ENCODE peak calls at places on chromosomes 6 and 20, in seven cellular contexts. One of them, this sample, is unnamed.

GRCh38 chr6:39938773-39939381 is 4.6 kb upstream of the MOCS1 start:
- DNase-seq in cardiac muscle cell: peak
- DNase-seq in heart right ventricle: no peak
- DNase-seq in astrocyte of the cerebellum: no peak
- DNase-seq in endothelial cell: no peak
- DNase-seq in A549: no peak
- DNase-seq in CD14-positive monocyte: no peak
- DNase-seq in this sample: no peak

GRCh38 chr6:121510568-121511177 is 75.2 kb downstream of the GJA1 start:
- DNase-seq in cardiac muscle cell: no peak
- DNase-seq in A549: peak
- DNase-seq in CD14-positive monocyte: no peak
- DNase-seq in astrocyte of the cerebellum: no peak
- DNase-seq in heart right ventricle: no peak
- DNase-seq in endothelial cell: no peak
- DNase-seq in this sample: no peak

GRCh38 chr20:63850689-63851547 is 10.4 kb upstream of the ABHD16B start:
- DNase-seq in cardiac muscle cell: no peak
- DNase-seq in endothelial cell: no peak
- DNase-seq in astrocyte of the cerebellum: no peak
- DNase-seq in heart right ventricle: no peak
- DNase-seq in CD14-positive monocyte: no peak
- DNase-seq in A549: no peak
- DNase-seq in this sample: no peak

GRCh38 chr20:21526776-21527175 is 12.9 kb upstream of the NKX2-2 start:
- DNase-seq in astrocyte of the cerebellum: no peak
- DNase-seq in cardiac muscle cell: no peak
- DNase-seq in A549: no peak
- DNase-seq in CD14-positive monocyte: no peak
- DNase-seq in heart right ventricle: no peak
- DNase-seq in endothelial cell: no peak
- DNase-seq in this sample: no peak

GRCh38 chr6:142850653-142851434 is 94.1 kb downstream of the HIVEP2 start:
- DNase-seq in cardiac muscle cell: peak
- DNase-seq in heart right ventricle: no peak
- DNase-seq in astrocyte of the cerebellum: no peak
- DNase-seq in endothelial cell: no peak
- DNase-seq in CD14-positive monocyte: no peak
- DNase-seq in A549: no peak
- DNase-seq in this sample: no peak

GRCh38 chr6:125004198-125004597 is 42.0 kb downstream of the RNF217 start:
- DNase-seq in CD14-positive monocyte: no peak
- DNase-seq in heart right ventricle: peak
- DNase-seq in astrocyte of the cerebellum: no peak
- DNase-seq in cardiac muscle cell: no peak
- DNase-seq in endothelial cell: no peak
- DNase-seq in A549: no peak
- DNase-seq in this sample: no peak

GRCh38 chr6:43277643-43278523 is 20.2 kb upstream of the SLC22A7 start:
- DNase-seq in A549: peak
- DNase-seq in astrocyte of the cerebellum: no peak
- DNase-seq in CD14-positive monocyte: no peak
- DNase-seq in endothelial cell: no peak
- DNase-seq in heart right ventricle: no peak
- DNase-seq in cardiac muscle cell: peak
- DNase-seq in this sample: no peak

GRCh38 chr6:158648682-158649131 is 1.1 kb upstream of the SYTL3 start:
- DNase-seq in CD14-positive monocyte: no peak
- DNase-seq in endothelial cell: no peak
- DNase-seq in heart right ventricle: no peak
- DNase-seq in cardiac muscle cell: peak
- DNase-seq in A549: no peak
- DNase-seq in astrocyte of the cerebellum: no peak
- DNase-seq in this sample: no peak

GRCh38 chr6:38671885-38672467 is 31.0 kb downstream of the GLO1 start:
- DNase-seq in A549: peak
- DNase-seq in endothelial cell: peak
- DNase-seq in heart right ventricle: no peak
- DNase-seq in astrocyte of the cerebellum: peak
- DNase-seq in CD14-positive monocyte: no peak
- DNase-seq in cardiac muscle cell: peak
- DNase-seq in this sample: no peak

GRCh38 chr20:20658123-20658522 is 54.3 kb downstream of the RALGAPA2 start:
- DNase-seq in astrocyte of the cerebellum: no peak
- DNase-seq in CD14-positive monocyte: no peak
- DNase-seq in heart right ventricle: no peak
- DNase-seq in cardiac muscle cell: no peak
- DNase-seq in endothelial cell: no peak
- DNase-seq in A549: no peak
- DNase-seq in this sample: no peak

GRCh38 chr6:24768361-24768760 is 6.4 kb upstream of the GMNN start:
- DNase-seq in cardiac muscle cell: no peak
- DNase-seq in A549: no peak
- DNase-seq in endothelial cell: no peak
- DNase-seq in heart right ventricle: no peak
- DNase-seq in CD14-positive monocyte: no peak
- DNase-seq in astrocyte of the cerebellum: peak
- DNase-seq in this sample: no peak

GRCh38 chr6:169971951-169972651 is 220.7 kb downstream of the ERMARD start:
- DNase-seq in A549: no peak
- DNase-seq in astrocyte of the cerebellum: no peak
- DNase-seq in CD14-positive monocyte: peak
- DNase-seq in endothelial cell: peak
- DNase-seq in cardiac muscle cell: no peak
- DNase-seq in heart right ventricle: peak
- DNase-seq in this sample: no peak

GRCh38 chr6:39055661-39056060 is 7.1 kb downstream of the GLP1R start:
- DNase-seq in A549: no peak
- DNase-seq in astrocyte of the cerebellum: no peak
- DNase-seq in heart right ventricle: no peak
- DNase-seq in cardiac muscle cell: no peak
- DNase-seq in CD14-positive monocyte: peak
- DNase-seq in endothelial cell: no peak
- DNase-seq in this sample: no peak

GRCh38 chr6:26172496-26172958 is 85.3 kb downstream of the HFE start:
- DNase-seq in cardiac muscle cell: peak
- DNase-seq in heart right ventricle: no peak
- DNase-seq in A549: no peak
- DNase-seq in astrocyte of the cerebellum: no peak
- DNase-seq in CD14-positive monocyte: no peak
- DNase-seq in endothelial cell: no peak
- DNase-seq in this sample: no peak

GRCh38 chr6:132131777-132132176 is 180.6 kb upstream of the CCN2 start:
- DNase-seq in endothelial cell: no peak
- DNase-seq in CD14-positive monocyte: no peak
- DNase-seq in A549: peak
- DNase-seq in astrocyte of the cerebellum: peak
- DNase-seq in heart right ventricle: peak
- DNase-seq in cardiac muscle cell: no peak
- DNase-seq in this sample: no peak

GRCh38 chr6:53070808-53071207 is 5.6 kb downstream of the FBXO9 start:
- DNase-seq in A549: no peak
- DNase-seq in CD14-positive monocyte: no peak
- DNase-seq in astrocyte of the cerebellum: no peak
- DNase-seq in endothelial cell: no peak
- DNase-seq in cardiac muscle cell: peak
- DNase-seq in heart right ventricle: no peak
- DNase-seq in this sample: no peak
- TF ChIP-seq CTCF in A549: no peak
- TF ChIP-seq CTCF in CD14-positive monocyte: no peak
- TF ChIP-seq CTCF in astrocyte of the cerebellum: no peak
- TF ChIP-seq CTCF in endothelial cell: no peak
- TF ChIP-seq CTCF in cardiac muscle cell: peak
- TF ChIP-seq CTCF in heart right ventricle: peak
- TF ChIP-seq CTCF in this sample: peak

GRCh38 chr20:31693402-31693801 is 29.3 kb downstream of the BCL2L1 start:
- DNase-seq in cardiac muscle cell: no peak
- DNase-seq in astrocyte of the cerebellum: no peak
- DNase-seq in A549: no peak
- DNase-seq in endothelial cell: no peak
- DNase-seq in CD14-positive monocyte: no peak
- DNase-seq in heart right ventricle: no peak
- DNase-seq in this sample: no peak
- TF ChIP-seq CTCF in cardiac muscle cell: no peak
- TF ChIP-seq CTCF in astrocyte of the cerebellum: no peak
- TF ChIP-seq CTCF in A549: no peak
- TF ChIP-seq CTCF in endothelial cell: no peak
- TF ChIP-seq CTCF in CD14-positive monocyte: no peak
- TF ChIP-seq CTCF in heart right ventricle: no peak
- TF ChIP-seq CTCF in this sample: no peak

GRCh38 chr6:49570474-49571079 is 20.1 kb downstream of the C6orf141 start:
- DNase-seq in astrocyte of the cerebellum: no peak
- DNase-seq in heart right ventricle: no peak
- DNase-seq in endothelial cell: no peak
- DNase-seq in CD14-positive monocyte: no peak
- DNase-seq in cardiac muscle cell: no peak
- DNase-seq in A549: peak
- DNase-seq in this sample: no peak
- TF ChIP-seq CTCF in astrocyte of the cerebellum: peak
- TF ChIP-seq CTCF in heart right ventricle: no peak
- TF ChIP-seq CTCF in endothelial cell: no peak
- TF ChIP-seq CTCF in CD14-positive monocyte: no peak
- TF ChIP-seq CTCF in cardiac muscle cell: no peak
- TF ChIP-seq CTCF in A549: peak
- TF ChIP-seq CTCF in this sample: no peak

DNA sequence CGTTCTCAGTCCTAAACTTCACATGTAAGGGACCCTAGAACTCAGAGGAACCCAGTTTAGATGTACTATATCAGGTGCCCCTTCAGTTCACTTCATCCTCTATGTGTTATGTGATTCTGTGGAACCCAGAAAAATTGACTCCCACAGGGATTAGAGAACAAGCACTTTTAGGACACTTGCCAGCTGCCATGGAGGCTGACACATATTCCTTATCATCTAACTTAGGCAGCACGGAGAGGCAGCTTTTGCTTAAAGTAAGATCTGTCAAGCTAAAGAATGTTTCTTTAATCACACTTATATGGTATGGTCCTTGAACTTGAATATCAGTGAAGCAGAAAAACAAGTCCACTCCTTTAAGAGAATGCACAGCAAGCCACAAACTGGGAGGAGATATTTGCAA is 701.5 kb upstream of the ID4 start:
- DNase-seq in CD14-positive monocyte: no peak
- DNase-seq in heart right ventricle: no peak
- DNase-seq in astrocyte of the cerebellum: no peak
- DNase-seq in A549: no peak
- DNase-seq in endothelial cell: no peak
- DNase-seq in cardiac muscle cell: peak
- DNase-seq in this sample: no peak
- TF ChIP-seq CTCF in CD14-positive monocyte: no peak
- TF ChIP-seq CTCF in heart right ventricle: no peak
- TF ChIP-seq CTCF in astrocyte of the cerebellum: no peak
- TF ChIP-seq CTCF in A549: no peak
- TF ChIP-seq CTCF in endothelial cell: no peak
- TF ChIP-seq CTCF in cardiac muscle cell: no peak
- TF ChIP-seq CTCF in this sample: no peak

DNA sequence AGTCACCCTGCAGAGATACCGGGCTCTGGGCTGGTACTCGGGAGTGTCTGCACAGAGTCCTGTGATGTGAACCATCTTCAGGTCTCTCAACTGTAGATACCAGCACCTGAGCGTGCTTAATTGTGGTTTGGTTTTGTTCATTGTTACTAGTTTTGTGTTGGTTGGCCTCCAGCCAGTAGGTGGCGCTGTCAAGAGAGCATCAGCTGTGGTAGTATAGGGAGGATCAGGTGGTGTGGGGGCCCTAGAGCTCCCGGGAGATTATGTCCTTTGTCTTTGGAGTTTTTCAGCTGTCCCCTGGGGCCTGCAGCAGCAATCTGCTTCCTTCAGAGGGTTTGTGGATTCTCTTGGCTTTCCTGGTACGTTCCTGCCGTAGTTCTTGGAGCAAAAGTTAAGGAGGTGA is 67.9 kb downstream of the CDYL start:
- DNase-seq in cardiac muscle cell: no peak
- DNase-seq in astrocyte of the cerebellum: no peak
- DNase-seq in endothelial cell: no peak
- DNase-seq in CD14-positive monocyte: no peak
- DNase-seq in A549: no peak
- DNase-seq in heart right ventricle: no peak
- DNase-seq in this sample: no peak
- TF ChIP-seq CTCF in cardiac muscle cell: peak
- TF ChIP-seq CTCF in astrocyte of the cerebellum: no peak
- TF ChIP-seq CTCF in endothelial cell: peak
- TF ChIP-seq CTCF in CD14-positive monocyte: peak
- TF ChIP-seq CTCF in A549: peak
- TF ChIP-seq CTCF in heart right ventricle: no peak
- TF ChIP-seq CTCF in this sample: peak